ENCODE peak calls at places on chromosomes 2 and 18, in nine cellular contexts. L is left kidney, S is A549, H is activated T-cell treated with anti-CD3 and anti-CD28 coated beads for 1 hour, Z is HTR-8/SVneo, U is AML-193, P is Kasumi-1, V is left ventricle myocardium inferior, R is transverse colon. C is an unnamed sample.
A peak's percentile ranks its signal among the peaks of the same experiment; 100 is the strongest.

GRCh38 chr2:104337869-104338268 is 516.0 kb upstream of the POU3F3 start:
- DNase-seq in L (no peak), S (no peak), H (no peak), Z (no peak), U (no peak), P (no peak), V (no peak), R (no peak), C (no peak)

GRCh38 chr18:70414315-70414714 is 125.5 kb downstream of the SOCS6 start:
- DNase-seq in L (no peak), S (no peak), H (no peak), Z (no peak), U (no peak), P (no peak), V (no peak), R (no peak), C (no peak)

GRCh38 chr2:99771691-99772333 is 282.0 kb upstream of the REV1 start:
- DNase-seq in L (no peak), S (no peak), H (no peak), Z (no peak), U (no peak), P (no peak), V (peak; percentile 41), R (no peak), C (no peak)

GRCh38 chr2:239245872-239246701 is 154.7 kb downstream of the HDAC4 start:
- DNase-seq in L (peak; percentile 71), S (no peak), H (no peak), Z (no peak), U (no peak), P (no peak), V (no peak), R (peak; percentile 72), C (no peak)

GRCh38 chr2:191352536-191352935 is 107.3 kb downstream of the MYO1B start:
- DNase-seq in L (no peak), S (no peak), H (no peak), Z (peak; percentile 40), U (no peak), P (peak; percentile 78), V (no peak), R (no peak), C (no peak)

GRCh38 chr18:46672062-46672970 is 15.3 kb upstream of the LOXHD1 start:
- DNase-seq in L (no peak), S (no peak), H (no peak), Z (no peak), U (no peak), P (no peak), V (no peak), R (no peak), C (no peak)

GRCh38 chr2:188573453-188573852 is 281.8 kb downstream of the GULP1 start:
- DNase-seq in L (peak; percentile 12), S (peak; percentile 6), H (no peak), Z (no peak), U (no peak), P (no peak), V (no peak), R (no peak), C (no peak)

GRCh38 chr2:203650860-203651613 is 55.4 kb upstream of the CD28 start:
- DNase-seq in L (peak; percentile 32), S (peak; percentile 71), H (no peak), Z (no peak), U (peak; percentile 54), P (peak; percentile 32), V (no peak), R (peak; percentile 69), C (no peak)

GRCh38 chr2:28445448-28446258 is 50.2 kb upstream of the PLB1 start:
- DNase-seq in L (no peak), S (peak; percentile 87), H (no peak), Z (peak; percentile 83), U (no peak), P (no peak), V (no peak), R (no peak), C (no peak)

GRCh38 chr18:67583621-67584020 is 67.1 kb upstream of the DSEL start:
- DNase-seq in L (no peak), S (no peak), H (no peak), Z (no peak), U (no peak), P (no peak), V (no peak), R (no peak), C (no peak)

GRCh38 chr2:46939596-46940359 is 24.2 kb upstream of the MCFD2 start:
- DNase-seq in L (peak; percentile 24), S (no peak), H (no peak), Z (no peak), U (no peak), P (no peak), V (no peak), R (no peak), C (no peak)

GRCh38 chr18:49393011-49393410 is 67.4 kb downstream of the DYM start:
- DNase-seq in L (no peak), S (no peak), H (no peak), Z (no peak), U (no peak), P (no peak), V (no peak), R (no peak), C (no peak)

GRCh38 chr2:114937366-114937930 is 495.0 kb downstream of the DPP10 start:
- DNase-seq in L (peak; percentile 16), S (no peak), H (no peak), Z (no peak), U (no peak), P (no peak), V (no peak), R (no peak), C (no peak)

GRCh38 chr2:37881397-37881796 is 43.7 kb upstream of the RMDN2 start:
- DNase-seq in L (no peak), S (no peak), H (no peak), Z (no peak), U (no peak), P (no peak), V (no peak), R (no peak), C (no peak)

GRCh38 chr2:54597153-54597827 is 126.2 kb upstream of the EML6 start:
- DNase-seq in L (no peak), S (no peak), H (no peak), Z (no peak), U (no peak), P (no peak), V (peak; percentile 77), R (peak; percentile 68), C (no peak)

GRCh38 chr2:200655918-200656580 is 70.2 kb downstream of the AOX1 start:
- DNase-seq in L (no peak), S (no peak), H (no peak), Z (no peak), U (no peak), P (no peak), V (no peak), R (no peak), C (no peak)

GRCh38 chr2:43542285-43542933 is 53.4 kb downstream of the THADA start:
- DNase-seq in L (peak; percentile 64), S (peak; percentile 55), H (no peak), Z (peak; percentile 40), U (peak; percentile 66), P (peak; percentile 55), V (no peak), R (no peak), C (no peak)

GRCh38 chr2:32656069-32656468 is 28.2 kb downstream of the TTC27 start:
- DNase-seq in L (no peak), S (no peak), H (no peak), Z (no peak), U (no peak), P (no peak), V (no peak), R (no peak), C (no peak)

GRCh38 chr2:222280795-222281194 is 18.0 kb downstream of the PAX3 start:
- DNase-seq in L (no peak), S (no peak), H (no peak), Z (no peak), U (no peak), P (no peak), V (no peak), R (no peak), C (no peak)

GRCh38 chr2:73516033-73516432 is 126.2 kb downstream of the NAT8 start:
- DNase-seq in L (no peak), S (no peak), H (no peak), Z (no peak), U (no peak), P (no peak), V (no peak), R (no peak), C (no peak)

GRCh38 chr2:172021074-172021931 is 21.6 kb downstream of the METAP1D start:
- DNase-seq in L (peak; percentile 24), S (peak; percentile 30), H (no peak), Z (no peak), U (no peak), P (peak; percentile 28), V (no peak), R (no peak), C (no peak)

GRCh38 chr18:23879544-23879943 is 135.0 kb upstream of the TTC39C start:
- DNase-seq in L (no peak), S (no peak), H (no peak), Z (no peak), U (no peak), P (no peak), V (no peak), R (no peak), C (no peak)

GRCh38 chr2:186734957-186735734 is 41.3 kb downstream of the FAM171B start:
- DNase-seq in L (no peak), S (no peak), H (no peak), Z (no peak), U (no peak), P (no peak), V (no peak), R (no peak), C (no peak)

GRCh38 chr2:129755786-129756185 is 223.7 kb upstream of the RAB6C start:
- DNase-seq in L (no peak), S (no peak), H (no peak), Z (no peak), U (no peak), P (no peak), V (no peak), R (no peak), C (no peak)

GRCh38 chr2:40200516-40200915 is 251.4 kb downstream of the SLC8A1 start:
- DNase-seq in L (no peak), S (no peak), H (no peak), Z (no peak), U (no peak), P (no peak), V (no peak), R (no peak), C (no peak)

GRCh38 chr2:218964041-218964771 is 4.7 kb downstream of the CDK5R2 start:
- DNase-seq in L (peak; percentile 47), S (peak; percentile 87), H (no peak), Z (no peak), U (no peak), P (no peak), V (no peak), R (no peak), C (no peak)

GRCh38 chr2:23658466-23658942 is 268.4 kb downstream of the ATAD2B start:
- DNase-seq in L (peak; percentile 86), S (no peak), H (no peak), Z (no peak), U (no peak), P (no peak), V (peak; percentile 43), R (no peak), C (no peak)

GRCh38 chr18:22827216-22827615 is 105.9 kb upstream of the RBBP8 start:
- DNase-seq in L (no peak), S (no peak), H (no peak), Z (no peak), U (peak; percentile 31), P (peak; percentile 47), V (no peak), R (no peak), C (no peak)

GRCh38 chr2:19799881-19800780 is 101.7 kb downstream of the TTC32 start:
- DNase-seq in L (no peak), S (no peak), H (no peak), Z (no peak), U (no peak), P (no peak), V (no peak), R (no peak), C (no peak)

GRCh38 chr18:69612242-69612641 is 211.6 kb downstream of the DOK6 start:
- DNase-seq in L (no peak), S (no peak), H (no peak), Z (no peak), U (no peak), P (no peak), V (no peak), R (no peak), C (no peak)

GRCh38 chr2:147782521-147782920 is 62.3 kb upstream of the ACVR2A start:
- DNase-seq in L (no peak), S (no peak), H (no peak), Z (no peak), U (no peak), P (no peak), V (no peak), R (no peak), C (no peak)